ENCODE peak calls at places on chromosomes 5 and 9, in ten cellular contexts. C is H1, F is sigmoid colon, P is upper lobe of left lung, J is stomach, N is GM12891, O is suprapubic skin, I is spleen, Y is esophagus muscularis mucosa, S is HCT116. B is an unnamed sample.

GRCh38 chr5:57173026-57173317 is 887 bp upstream of the GPBP1 start:
- DNase-seq in C (no peak), F (peak), P (no peak), J (no peak), N (no peak), O (no peak), I (no peak), Y (no peak), S (no peak), B (no peak)

GRCh38 chr5:171835066-171835465 is 49.4 kb downstream of the SMIM23 start:
- DNase-seq in C (no peak), F (no peak), P (no peak), J (no peak), N (no peak), O (no peak), I (peak), Y (no peak), S (no peak), B (no peak)

GRCh38 chr9:71746753-71747115 is 21.6 kb downstream of the CEMIP2 start:
- DNase-seq in C (no peak), F (no peak), P (no peak), J (no peak), N (no peak), O (no peak), I (no peak), Y (no peak), S (no peak), B (no peak)

GRCh38 chr5:138640855-138641254 is 65.7 kb upstream of the HSPA9 start:
- DNase-seq in C (no peak), F (no peak), P (no peak), J (no peak), N (no peak), O (no peak), I (no peak), Y (no peak), S (no peak), B (no peak)

GRCh38 chr9:93648836-93649235 is 72.5 kb downstream of the PHF2 start:
- DNase-seq in C (no peak), F (peak), P (no peak), J (peak), N (no peak), O (peak), I (peak), Y (no peak), S (no peak), B (no peak)

GRCh38 chr9:33233659-33234335 is 6.2 kb upstream of the SPINK4 start:
- DNase-seq in C (no peak), F (no peak), P (peak), J (peak), N (no peak), O (peak), I (no peak), Y (no peak), S (peak), B (peak)

GRCh38 chr9:120387257-120387999 is 192.5 kb downstream of the CDK5RAP2 start:
- DNase-seq in C (no peak), F (peak), P (no peak), J (peak), N (no peak), O (no peak), I (no peak), Y (no peak), S (no peak), B (no peak)

GRCh38 chr5:147400076-147400809 is 109.6 kb downstream of the DPYSL3 start:
- DNase-seq in C (no peak), F (no peak), P (no peak), J (no peak), N (no peak), O (no peak), I (no peak), Y (peak), S (no peak), B (no peak)

GRCh38 chr5:143311428-143311827 is 92.1 kb downstream of the NR3C1 start:
- DNase-seq in C (no peak), F (no peak), P (no peak), J (no peak), N (no peak), O (no peak), I (no peak), Y (no peak), S (no peak), B (no peak)

GRCh38 chr9:27714388-27714787 is 141.1 kb upstream of the C9orf72 start:
- DNase-seq in C (no peak), F (no peak), P (no peak), J (no peak), N (no peak), O (no peak), I (no peak), Y (no peak), S (no peak), B (no peak)

GRCh38 chr5:172170251-172170701 is 17.7 kb downstream of the STK10 start:
- DNase-seq in C (no peak), F (no peak), P (no peak), J (no peak), N (no peak), O (no peak), I (no peak), Y (no peak), S (no peak), B (peak)

GRCh38 chr9:86836797-86837196 is 110.5 kb downstream of the GAS1 start:
- DNase-seq in C (no peak), F (no peak), P (no peak), J (no peak), N (no peak), O (no peak), I (no peak), Y (no peak), S (no peak), B (no peak)

DNA sequence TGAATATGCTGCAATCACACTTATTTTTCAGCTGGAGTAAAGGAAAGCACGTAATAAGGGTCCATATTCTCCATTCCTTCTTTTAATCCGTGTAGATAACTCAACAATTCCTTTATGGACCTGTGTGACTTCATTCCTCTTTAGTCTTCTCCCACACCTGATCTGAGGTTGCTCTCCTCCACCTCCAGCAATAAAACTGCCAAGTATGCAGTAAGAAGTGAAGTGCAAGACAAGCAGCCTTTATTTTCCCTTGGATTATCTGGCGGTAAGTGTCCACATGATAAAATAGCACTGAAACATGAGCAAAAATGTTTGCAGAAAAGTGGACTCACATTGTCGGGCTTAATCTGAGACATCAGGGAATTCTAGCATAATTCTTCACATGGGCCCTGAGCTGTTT is 13.8 kb downstream of the DEPDC1B start:
- DNase-seq in C (no peak), F (no peak), P (no peak), J (no peak), N (no peak), O (no peak), I (no peak), Y (no peak), S (no peak), B (no peak)
- TF ChIP-seq POLR2A in C (no peak), F (no peak), P (no peak), J (no peak), N (no peak), O (no peak), I (no peak), Y (no peak), S (no peak), B (no peak)

DNA sequence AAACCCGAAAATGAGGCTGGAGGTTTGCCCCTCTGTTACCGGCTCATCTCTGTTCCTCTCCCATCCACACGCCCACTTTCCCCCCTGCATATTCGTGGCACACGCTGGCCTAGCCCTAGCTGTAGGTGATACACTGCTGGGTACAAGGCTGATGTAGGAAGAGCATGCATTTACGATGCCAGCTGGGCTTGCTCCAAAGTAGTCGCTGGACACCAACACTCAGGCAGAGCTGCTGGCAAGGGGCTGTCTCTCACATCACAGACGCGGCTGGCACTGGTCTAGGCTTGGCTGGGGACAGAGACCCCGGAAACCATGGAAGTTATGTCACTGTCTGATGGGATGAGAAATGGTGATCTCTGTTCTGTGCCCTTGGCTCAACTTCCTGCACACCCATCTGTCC is 9.8 kb upstream of the PHYKPL start:
- DNase-seq in C (no peak), F (no peak), P (no peak), J (no peak), N (no peak), O (no peak), I (no peak), Y (no peak), S (no peak), B (no peak)
- TF ChIP-seq POLR2AphosphoS5 in C (no peak), F (no peak), P (no peak), J (no peak), N (no peak), O (no peak), I (no peak), Y (no peak), S (no peak), B (no peak)

DNA sequence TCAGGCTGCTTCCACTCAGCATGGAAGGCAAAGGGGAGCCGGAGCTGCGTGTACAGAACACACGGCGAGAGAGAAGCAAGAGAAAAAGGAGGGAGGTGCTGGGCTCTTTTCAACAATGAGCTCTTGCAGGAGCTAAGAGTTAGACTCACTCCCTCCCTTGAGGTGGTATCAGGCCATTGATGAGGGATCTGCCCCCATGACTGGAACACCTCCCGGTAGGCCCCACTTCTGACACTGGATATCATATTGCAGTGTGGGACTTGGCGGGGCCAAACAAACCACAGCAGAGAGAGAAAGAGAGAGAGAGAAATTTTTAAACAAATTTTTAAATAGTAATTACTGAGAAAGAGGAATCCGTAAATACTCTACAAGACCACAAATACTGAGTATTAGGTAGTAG is 182.2 kb downstream of the TRIO start:
- DNase-seq in C (no peak), F (no peak), P (no peak), J (no peak), N (no peak), O (no peak), I (no peak), Y (no peak), S (no peak), B (no peak)
- TF ChIP-seq POLR2A in C (no peak), F (no peak), P (no peak), J (no peak), N (no peak), O (no peak), I (no peak), Y (no peak), S (no peak), B (no peak)

DNA sequence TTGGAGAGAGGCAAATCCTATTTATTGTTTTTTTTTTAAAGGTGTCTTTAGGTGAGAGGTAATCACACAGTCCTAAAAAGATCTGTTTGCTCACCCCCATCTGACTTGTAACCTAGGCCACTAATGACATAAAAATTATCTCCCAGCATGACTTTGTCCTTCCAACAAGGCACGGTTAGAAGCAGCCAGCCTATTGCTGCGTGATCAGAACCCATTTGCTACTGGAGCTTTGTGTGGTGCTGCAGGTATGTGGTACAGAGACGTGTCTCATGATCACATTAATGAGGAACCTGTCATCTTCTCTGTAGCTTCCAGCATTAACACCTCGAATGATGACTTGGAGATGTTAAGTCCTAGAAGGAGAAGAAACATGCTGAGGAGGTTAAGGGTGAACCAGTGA is 555.8 kb upstream of the TLE4 start:
- DNase-seq in C (no peak), F (no peak), P (no peak), J (no peak), N (no peak), O (no peak), I (no peak), Y (no peak), S (no peak), B (no peak)
- TF ChIP-seq POLR2AphosphoS5 in C (no peak), F (no peak), P (no peak), J (no peak), N (no peak), O (no peak), I (no peak), Y (no peak), S (no peak), B (no peak)

GRCh38 chr5:55636711-55637110 is 75.4 kb downstream of the SLC38A9 start:
- DNase-seq in C (no peak), F (no peak), P (no peak), J (no peak), N (no peak), O (no peak), I (no peak), Y (no peak), S (no peak), B (peak)
- TF ChIP-seq POLR2A in C (no peak), F (no peak), P (no peak), J (no peak), N (no peak), O (no peak), I (no peak), Y (no peak), S (no peak), B (no peak)

GRCh38 chr5:54517512-54518145 is at the start of gene SNX18:
- DNase-seq in C (peak), F (peak), P (peak), J (peak), N (peak), O (peak), I (peak), Y (peak), S (peak), B (peak)
- TF ChIP-seq POLR2AphosphoS5 in C (no peak), F (peak), P (peak), J (peak), N (no peak), O (no peak), I (peak), Y (peak), S (peak), B (peak)